ENCODE peak calls at places on chromosome 13, in seven cellular contexts. Z, D, M, K, A, S and I are unnamed samples. For H3K4me1, the result is how much of the 10 kb centered on the place peaks cover.

GRCh38 chr13:48977973-48978372 is 2.3 kb downstream of the FNDC3A start:
- DNase-seq in A (no peak), S (no peak), D (no peak), Z (no peak), M (no peak), K (no peak), I (no peak)

GRCh38 chr13:73961181-73961580 is 173.0 kb downstream of the KLF12 start:
- DNase-seq in D (no peak), Z (no peak), M (no peak), S (no peak), A (no peak), K (no peak), I (no peak)

GRCh38 chr13:38044067-38044466 is 174.5 kb upstream of the TRPC4 start:
- DNase-seq in D (no peak), Z (no peak), A (no peak), S (no peak), K (no peak), M (no peak), I (no peak)

GRCh38 chr13:43783820-43784219 is 3.0 kb downstream of the ENOX1 start:
- DNase-seq in M (peak), S (no peak), D (no peak), A (no peak), K (no peak), Z (no peak), I (no peak)

GRCh38 chr13:111912453-111912866 is 154.5 kb upstream of the SOX1 start:
- DNase-seq in S (no peak), D (peak), M (no peak), A (no peak), K (no peak), Z (no peak), I (no peak)

GRCh38 chr13:38024431-38024830 is 154.9 kb upstream of the TRPC4 start:
- DNase-seq in S (no peak), Z (no peak), A (no peak), D (no peak), M (no peak), K (no peak), I (no peak)

GRCh38 chr13:75961911-75962310 is 325.8 kb downstream of the LMO7 start:
- DNase-seq in A (no peak), K (no peak), S (no peak), M (no peak), Z (no peak), D (no peak), I (no peak)

GRCh38 chr13:20332361-20333096 is 100.4 kb upstream of the GJB6 start:
- DNase-seq in D (no peak), M (no peak), A (no peak), K (no peak), S (no peak), Z (no peak), I (peak)

GRCh38 chr13:94252209-94252608 is 227.3 kb downstream of the DCT start:
- DNase-seq in A (no peak), M (no peak), Z (no peak), D (no peak), K (no peak), S (no peak), I (no peak)

GRCh38 chr13:42405665-42406390 is 133.9 kb downstream of the AKAP11 start:
- DNase-seq in Z (peak), M (no peak), A (no peak), S (no peak), D (no peak), K (no peak), I (no peak)

GRCh38 chr13:73201601-73202000 is 142.8 kb downstream of the KLF5 start:
- DNase-seq in Z (no peak), A (no peak), D (no peak), K (no peak), S (no peak), M (no peak), I (no peak)

GRCh38 chr13:106474906-106475305 is 60.6 kb downstream of the EFNB2 start:
- DNase-seq in Z (no peak), A (no peak), M (no peak), D (no peak), K (no peak), S (no peak), I (no peak)

GRCh38 chr13:22964245-22964966 is 216.4 kb upstream of the SGCG start:
- DNase-seq in K (no peak), D (no peak), Z (no peak), A (no peak), S (no peak), M (no peak), I (no peak)

GRCh38 chr13:35356572-35356971 is 119.9 kb downstream of the MAB21L1 start:
- DNase-seq in A (no peak), Z (no peak), K (no peak), M (no peak), D (no peak), S (no peak), I (no peak)

GRCh38 chr13:111503376-111503775 is 182.9 kb downstream of the TEX29 start:
- DNase-seq in D (no peak), M (no peak), S (no peak), A (no peak), K (no peak), Z (no peak), I (no peak)

GRCh38 chr13:43245374-43245964 is 222.1 kb downstream of the DNAJC15 start:
- DNase-seq in M (no peak), A (no peak), S (no peak), Z (no peak), K (no peak), D (no peak), I (no peak)

GRCh38 chr13:53058077-53058660 is 29.6 kb downstream of the OLFM4 start:
- DNase-seq in D (no peak), S (no peak), M (no peak), Z (no peak), K (no peak), A (no peak), I (no peak)

GRCh38 chr13:111627596-111627995 is 307.2 kb downstream of the TEX29 start:
- DNase-seq in A (no peak), D (peak), K (no peak), Z (no peak), S (no peak), M (no peak), I (no peak)

GRCh38 chr13:113904411-113904810 is 40.5 kb upstream of the GAS6 start:
- DNase-seq in M (no peak), A (no peak), S (peak), K (no peak), Z (no peak), D (peak), I (peak)

GRCh38 chr13:106917673-106918652 is 350.0 kb upstream of the ARGLU1 start:
- DNase-seq in K (peak), D (peak), M (peak), S (no peak), A (peak), Z (no peak), I (peak)

GRCh38 chr13:106513025-106513424 is 22.4 kb downstream of the EFNB2 start:
- DNase-seq in D (no peak), S (no peak), Z (no peak), M (no peak), K (no peak), A (no peak), I (no peak)

GRCh38 chr13:63012016-63012415 is 1596.4 kb upstream of the PCDH20 start:
- DNase-seq in A (no peak), M (no peak), S (no peak), Z (no peak), D (no peak), K (no peak), I (no peak)

GRCh38 chr13:46168341-46168740 is 13.6 kb downstream of the LCP1 start:
- DNase-seq in Z (no peak), M (no peak), S (no peak), D (no peak), K (no peak), A (no peak), I (no peak)

GRCh38 chr13:76024151-76024550 is 388.0 kb downstream of the LMO7 start:
- DNase-seq in K (no peak), D (no peak), Z (no peak), A (no peak), S (no peak), M (no peak), I (no peak)

GRCh38 chr13:90968510-90968909 is 379.0 kb upstream of the MIR17HG start:
- DNase-seq in Z (no peak), S (peak), A (no peak), M (peak), K (peak), D (peak), I (no peak)

GRCh38 chr13:24306632-24307031 is 2.7 kb upstream of the C1QTNF9 start:
- DNase-seq in M (no peak), A (no peak), K (no peak), S (peak), D (no peak), Z (no peak), I (no peak)

GRCh38 chr13:24142453-24142852 is 18.1 kb upstream of the SPATA13 start:
- DNase-seq in A (no peak), Z (no peak), M (no peak), K (no peak), D (no peak), S (no peak), I (no peak)

DNA sequence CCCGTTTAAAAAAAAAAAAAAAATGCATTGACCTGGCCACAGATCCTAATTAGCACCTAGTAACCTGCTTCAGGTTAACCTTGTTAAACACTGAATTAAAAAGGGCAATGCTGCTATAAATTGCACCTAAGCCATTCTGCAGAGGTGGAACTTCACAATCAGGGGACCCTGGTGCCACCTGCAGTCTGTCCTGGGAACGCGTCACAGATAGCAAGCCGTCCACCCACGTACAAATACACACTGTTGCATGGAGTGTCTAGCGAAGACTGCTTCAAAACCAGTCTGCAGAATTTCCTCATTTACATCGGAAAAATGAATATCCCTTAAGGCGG is 169.3 kb downstream of the COL4A1 start:
- DNase-seq in M (peak), D (no peak), Z (no peak), S (peak), A (peak), K (peak), I (no peak)
- H3K4me3 ChIP-seq in M (peak), D (peak), Z (peak), S (no peak), A (peak), K (peak), I (peak)

DNA sequence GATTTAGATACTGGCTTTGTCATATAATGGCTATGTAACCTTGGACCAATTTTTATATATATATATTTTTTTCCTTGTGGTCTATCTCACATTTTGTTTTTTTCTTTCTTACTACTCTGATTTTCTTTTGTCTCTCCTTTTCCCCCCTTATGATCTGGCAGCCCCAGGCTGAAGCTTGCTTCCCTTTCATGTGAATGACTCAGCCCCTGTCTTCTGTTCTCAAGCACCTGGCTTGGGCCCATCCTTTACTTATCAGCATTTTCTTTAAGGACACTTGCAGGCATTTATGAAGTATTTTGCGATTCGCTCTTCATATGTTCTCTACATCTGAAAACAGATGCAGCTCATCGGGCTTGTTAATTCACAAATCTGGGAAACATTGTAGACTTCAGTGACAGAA is 163.6 kb downstream of the SPRY2 start:
- DNase-seq in A (no peak), S (no peak), M (no peak), Z (no peak), D (no peak), K (no peak), I (peak)
- TF ChIP-seq YY1 in A (no peak), S (no peak), M (no peak), Z (no peak), D (no peak), K (no peak), I (no peak)

GRCh38 chr13:50081899-50082425 is 66.7 kb downstream of the KCNRG start:
- DNase-seq in K (peak), D (peak), S (peak), M (peak), Z (peak), A (peak), I (peak)
- H3K4me1 ChIP-seq in K (under half), D (under half), S (under half), M (under half), Z (under half), A (under half), I (under half)

GRCh38 chr13:79037197-79037596 is 368.9 kb downstream of the RBM26 start:
- DNase-seq in A (no peak), M (no peak), Z (no peak), S (no peak), K (no peak), D (no peak), I (no peak)
- H3K4me3 ChIP-seq in A (no peak), M (no peak), Z (no peak), S (no peak), K (no peak), D (no peak), I (no peak)

GRCh38 chr13:51475727-51476521 is 23.1 kb upstream of the INTS6 start:
- DNase-seq in D (no peak), K (no peak), Z (no peak), M (no peak), A (no peak), S (no peak), I (no peak)

GRCh38 chr13:51477149-51477548 is 24.3 kb upstream of the INTS6 start:
- DNase-seq in M (no peak), S (no peak), A (no peak), K (no peak), D (no peak), Z (no peak), I (no peak)

GRCh38 chr13:51478418-51479198 is 25.8 kb upstream of the INTS6 start:
- DNase-seq in D (no peak), A (no peak), S (peak), K (no peak), M (no peak), Z (no peak), I (no peak)

GRCh38 chr13:51477653-51478324 is 25.0 kb upstream of the INTS6 start:
- DNase-seq in Z (no peak), A (no peak), M (no peak), D (no peak), K (no peak), S (no peak), I (no peak)

DNA sequence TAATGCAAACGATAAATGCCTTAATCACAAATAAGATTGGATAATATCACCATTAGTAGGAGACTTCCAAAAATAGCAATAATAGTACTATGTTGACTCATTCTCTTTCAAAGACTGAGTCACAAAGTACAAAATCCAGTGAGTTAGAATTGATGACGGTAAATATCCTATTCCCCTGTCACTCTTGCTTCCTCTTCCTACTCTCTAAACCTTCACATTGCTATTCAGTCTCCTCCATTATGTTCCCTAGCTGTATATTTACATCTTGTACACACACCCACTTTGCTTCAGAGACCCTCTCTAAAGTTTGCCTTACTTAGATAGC is 26.3 kb upstream of the INTS6 start:
- DNase-seq in D (no peak), S (peak), K (no peak), A (no peak), M (no peak), Z (no peak), I (no peak)
- TF ChIP-seq YY1 in D (no peak), S (no peak), K (no peak), A (no peak), M (no peak), Z (no peak), I (no peak)

DNA sequence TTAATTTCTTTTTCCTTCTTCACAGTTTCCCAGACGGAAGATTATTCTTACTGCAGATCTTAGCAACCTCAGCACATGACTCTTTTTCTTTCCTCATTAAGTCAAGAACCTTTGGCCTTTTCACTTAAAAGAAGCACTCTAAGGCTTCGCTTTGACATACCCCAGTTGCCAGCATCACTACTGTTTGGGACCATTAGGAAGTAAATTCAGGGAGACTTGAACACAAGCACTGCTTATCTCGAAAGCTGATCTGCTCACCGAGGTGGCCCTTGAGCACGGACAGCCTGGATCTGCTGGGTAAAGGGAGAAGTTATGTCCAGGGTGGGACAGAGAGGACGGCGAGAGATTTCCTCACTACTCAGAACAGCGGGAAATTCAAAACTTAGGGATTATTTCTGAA is 151.4 kb upstream of the RNF113B start:
- DNase-seq in M (no peak), A (no peak), K (no peak), Z (no peak), S (no peak), D (no peak), I (no peak)
- H3K4me1 ChIP-seq in M (under half), A (under half), K (under half), Z (under half), S (half or more), D (under half), I (under half)

GRCh38 chr13:32426981-32427851 is 714 bp downstream of the N4BP2L1 start:
- DNase-seq in A (no peak), K (no peak), M (peak), Z (no peak), S (no peak), D (peak), I (no peak)
- H3K4me3 ChIP-seq in A (no peak), K (no peak), M (peak), Z (peak), S (peak), D (peak), I (peak)

GRCh38 chr13:77310161-77310560 is 16.7 kb downstream of the MYCBP2 start:
- DNase-seq in S (no peak), Z (no peak), M (no peak), K (no peak), D (no peak), A (no peak), I (no peak)
- TF ChIP-seq YY1 in S (no peak), Z (no peak), M (no peak), K (no peak), D (no peak), A (no peak), I (no peak)

DNA sequence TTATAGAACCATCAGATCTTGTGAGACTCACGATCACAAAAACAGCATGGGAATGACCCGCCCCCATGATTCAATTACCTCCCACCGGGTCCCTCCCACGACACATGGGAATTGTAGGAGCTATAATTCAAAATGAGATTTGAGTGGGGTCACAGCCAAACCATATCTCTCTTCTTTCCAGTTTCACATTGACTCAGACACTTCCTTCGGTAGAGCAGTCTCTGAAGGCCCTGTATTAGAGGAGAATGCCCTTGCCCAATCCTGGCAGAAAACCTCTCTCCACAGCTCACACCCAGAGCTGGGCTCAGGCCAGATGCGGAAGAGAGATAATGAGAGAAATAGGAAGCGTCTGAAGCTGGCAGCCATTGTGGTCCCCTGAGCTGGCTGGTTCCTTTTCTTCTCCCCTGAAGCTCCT is 72.4 kb upstream of the CLDN10 start:
- DNase-seq in M (no peak), A (no peak), S (no peak), Z (peak), D (no peak), K (no peak), I (no peak)
- H3K4me1 ChIP-seq in M (under half), A (under half), S (under half), Z (under half), D (under half), K (under half), I (under half)

GRCh38 chr13:32829676-32830091 is 186.5 kb upstream of the KL start:
- DNase-seq in K (peak), M (no peak), Z (no peak), S (no peak), A (no peak), D (no peak), I (no peak)
- H3K4me3 ChIP-seq in K (no peak), M (no peak), Z (peak), S (no peak), A (no peak), D (no peak), I (no peak)